ENCODE peak calls at places on chromosomes 1 and 21, in five cellular contexts. M is cardiac muscle cell, U is ovary, A is tibial artery, L is heart right ventricle. R is an unnamed sample. For H3K9me3 and H3K4me1, the result is how much of the 10 kb centered on the place peaks cover.

GRCh38 chr1:7015022-7015421 is 229.8 kb downstream of the CAMTA1 start:
- DNase-seq in M (no peak), U (no peak), A (no peak), L (no peak), R (no peak)

GRCh38 chr1:210311726-210312493 is 16.8 kb upstream of the HHAT start:
- DNase-seq in M (no peak), U (no peak), A (no peak), L (peak), R (no peak)

GRCh38 chr1:237482777-237483176 is 407.9 kb downstream of the ZP4 start:
- DNase-seq in M (no peak), U (no peak), A (no peak), L (no peak), R (no peak)

GRCh38 chr1:115432061-115432460 is 94.0 kb upstream of the NGF start:
- DNase-seq in M (no peak), U (no peak), A (no peak), L (no peak), R (no peak)

GRCh38 chr21:20856926-20857325 is 141.3 kb upstream of the NCAM2 start:
- DNase-seq in M (no peak), U (no peak), A (no peak), L (no peak), R (no peak)

GRCh38 chr1:165371588-165372235 is 15.2 kb upstream of the LMX1A start:
- DNase-seq in M (no peak), U (no peak), A (no peak), L (no peak), R (no peak)

GRCh38 chr1:63466759-63467158 is 56.3 kb downstream of the ITGB3BP start:
- DNase-seq in M (no peak), U (no peak), A (no peak), L (no peak), R (no peak)

GRCh38 chr1:52402860-52403240 is 1.4 kb downstream of the ORC1 start:
- DNase-seq in M (no peak), U (no peak), A (no peak), L (no peak), R (no peak)

GRCh38 chr1:44293761-44294315 is 61.2 kb downstream of the ERI3 start:
- DNase-seq in M (no peak), U (no peak), A (no peak), L (peak), R (no peak)

GRCh38 chr1:70083519-70083918 is 121.9 kb downstream of the LRRC40 start:
- DNase-seq in M (no peak), U (no peak), A (no peak), L (no peak), R (no peak)

GRCh38 chr1:80882552-80882951 is 918.2 kb upstream of the ADGRL2 start:
- DNase-seq in M (no peak), U (no peak), A (no peak), L (no peak), R (no peak)

GRCh38 chr21:42030311-42030710 is 20.2 kb upstream of the ZBTB21 start:
- DNase-seq in M (no peak), U (no peak), A (peak), L (no peak), R (no peak)

GRCh38 chr1:72283204-72284083 is 1.1 kb upstream of the NEGR1 start:
- DNase-seq in M (peak), U (peak), A (peak), L (peak), R (no peak)

GRCh38 chr1:151222130-151222529 is 23.8 kb downstream of the PIP5K1A start:
- DNase-seq in M (no peak), U (no peak), A (peak), L (no peak), R (no peak)

GRCh38 chr1:72845342-72845741 is 563.0 kb upstream of the NEGR1 start:
- DNase-seq in M (peak), U (no peak), A (no peak), L (no peak), R (no peak)

GRCh38 chr21:29264721-29265120 is 34.0 kb upstream of the BACH1 start:
- DNase-seq in M (no peak), U (no peak), A (no peak), L (no peak), R (no peak)

GRCh38 chr1:226457307-226457712 is 49.4 kb upstream of the PARP1 start:
- DNase-seq in M (no peak), U (no peak), A (no peak), L (no peak), R (peak)

GRCh38 chr1:53112861-53113260 is 29.6 kb downstream of the SLC1A7 start:
- DNase-seq in M (no peak), U (no peak), A (no peak), L (no peak), R (no peak)

GRCh38 chr21:43195131-43196021 is 26.6 kb downstream of the CRYAA start:
- DNase-seq in M (no peak), U (no peak), A (peak), L (peak), R (no peak)

GRCh38 chr1:175508320-175509110 is 234.9 kb downstream of the TNR start:
- DNase-seq in M (no peak), U (no peak), A (no peak), L (no peak), R (no peak)

GRCh38 chr21:26007911-26008579 is 162.5 kb downstream of the APP start:
- DNase-seq in M (no peak), U (no peak), A (no peak), L (no peak), R (no peak)

GRCh38 chr1:180415985-180416633 is 86.3 kb downstream of the ACBD6 start:
- DNase-seq in M (peak), U (no peak), A (no peak), L (no peak), R (no peak)

GRCh38 chr21:36860736-36861594 is 105.5 kb downstream of the HLCS start:
- DNase-seq in M (no peak), U (no peak), A (no peak), L (no peak), R (no peak)
- H3K4me3 ChIP-seq in M (no peak), U (no peak), A (no peak), L (no peak), R (no peak)

DNA sequence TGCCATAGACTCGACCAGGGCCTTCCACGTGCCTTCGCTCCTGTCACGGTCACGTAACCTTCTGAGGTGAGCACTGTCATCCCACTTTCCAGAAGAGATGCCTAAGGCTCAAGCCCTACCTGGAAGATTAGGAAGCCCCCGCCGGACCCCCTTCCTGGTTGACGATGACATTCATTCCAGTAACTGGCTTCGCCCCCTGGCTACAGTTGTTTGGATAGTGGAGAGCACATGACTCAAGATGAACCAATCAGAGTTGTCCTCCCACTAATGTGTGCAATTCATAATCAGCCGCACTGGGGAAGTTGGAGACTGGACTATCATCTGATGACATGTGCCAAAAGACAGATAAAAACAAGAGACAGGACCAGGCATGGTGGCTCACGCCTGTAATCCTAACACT is 104.0 kb upstream of the GJB5 start:
- DNase-seq in M (no peak), U (no peak), A (no peak), L (no peak), R (no peak)
- H3K9me3 ChIP-seq in M (under half), U (under half), A (under half), L (under half), R (under half)

GRCh38 chr1:8458607-8459006 is 140.7 kb downstream of the SLC45A1 start:
- DNase-seq in M (no peak), U (no peak), A (no peak), L (no peak), R (no peak)

GRCh38 chr1:8461341-8462110 is 143.6 kb downstream of the SLC45A1 start:
- DNase-seq in M (no peak), U (no peak), A (no peak), L (no peak), R (no peak)

GRCh38 chr1:8460132-8460544 is 142.2 kb downstream of the SLC45A1 start:
- DNase-seq in M (no peak), U (no peak), A (no peak), L (no peak), R (no peak)

GRCh38 chr1:8462298-8462946 is 144.5 kb downstream of the SLC45A1 start:
- DNase-seq in M (no peak), U (no peak), A (no peak), L (no peak), R (no peak)

GRCh38 chr1:8460784-8461183 is 142.9 kb downstream of the SLC45A1 start:
- DNase-seq in M (no peak), U (no peak), A (no peak), L (no peak), R (no peak)
- H3K4me1 ChIP-seq in M (under half), U (under half), A (under half), L (half or more), R (under half)

DNA sequence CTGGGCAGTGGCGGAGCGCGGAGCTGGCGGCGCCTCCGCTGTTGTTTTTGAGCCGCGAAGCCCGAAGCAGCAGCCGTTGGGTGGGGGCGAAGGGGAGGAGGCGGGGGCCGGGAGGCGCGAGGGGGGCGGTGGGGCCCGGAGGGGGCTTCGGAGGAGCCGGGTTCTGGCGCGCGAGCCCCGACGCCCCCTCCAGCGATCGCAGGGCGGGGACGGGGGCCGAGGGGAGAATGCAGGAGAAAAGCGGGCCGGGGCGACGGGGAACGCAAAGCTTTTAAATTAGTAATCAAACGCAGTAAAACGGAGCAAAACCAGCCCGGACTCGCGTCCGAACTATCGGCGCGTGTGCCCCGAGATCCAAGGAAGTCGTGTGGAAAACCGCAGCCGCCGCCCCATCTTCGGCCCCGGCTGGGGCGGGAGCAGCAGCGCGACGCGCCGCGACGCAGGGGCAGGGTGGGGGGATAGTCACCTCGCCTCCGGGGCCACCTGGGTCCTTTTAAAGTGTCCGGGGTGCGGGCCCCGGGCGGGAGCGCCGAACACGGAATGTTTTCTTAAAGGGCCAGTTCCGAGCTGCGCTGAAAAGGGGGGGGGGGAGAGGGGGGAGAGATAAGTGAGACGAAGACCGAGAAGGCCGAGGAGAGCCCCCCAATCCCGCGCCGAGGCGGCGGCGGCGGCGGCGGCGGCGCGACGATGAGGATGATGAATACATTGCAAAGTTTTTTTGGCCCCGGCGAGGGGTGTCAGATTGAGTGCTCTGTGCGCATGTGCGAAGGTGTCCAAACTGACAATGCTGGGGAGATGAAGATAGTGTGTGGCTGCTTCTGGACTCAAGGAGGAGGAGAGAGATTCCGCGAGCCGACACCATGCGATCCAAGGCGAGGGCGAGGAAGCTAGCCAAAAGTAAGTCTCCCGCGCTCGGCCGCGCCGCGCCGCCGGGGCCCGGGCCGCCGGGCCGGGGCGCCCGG is at the start of gene PRDM16:
- DNase-seq in M (peak), U (peak), A (peak), L (peak), R (no peak)
- H3K4me3 ChIP-seq in M (peak), U (peak), A (peak), L (peak), R (no peak)

GRCh38 chr1:247043406-247043805 is 35.2 kb downstream of the ZNF670 start:
- DNase-seq in M (no peak), U (no peak), A (no peak), L (no peak), R (no peak)

DNA sequence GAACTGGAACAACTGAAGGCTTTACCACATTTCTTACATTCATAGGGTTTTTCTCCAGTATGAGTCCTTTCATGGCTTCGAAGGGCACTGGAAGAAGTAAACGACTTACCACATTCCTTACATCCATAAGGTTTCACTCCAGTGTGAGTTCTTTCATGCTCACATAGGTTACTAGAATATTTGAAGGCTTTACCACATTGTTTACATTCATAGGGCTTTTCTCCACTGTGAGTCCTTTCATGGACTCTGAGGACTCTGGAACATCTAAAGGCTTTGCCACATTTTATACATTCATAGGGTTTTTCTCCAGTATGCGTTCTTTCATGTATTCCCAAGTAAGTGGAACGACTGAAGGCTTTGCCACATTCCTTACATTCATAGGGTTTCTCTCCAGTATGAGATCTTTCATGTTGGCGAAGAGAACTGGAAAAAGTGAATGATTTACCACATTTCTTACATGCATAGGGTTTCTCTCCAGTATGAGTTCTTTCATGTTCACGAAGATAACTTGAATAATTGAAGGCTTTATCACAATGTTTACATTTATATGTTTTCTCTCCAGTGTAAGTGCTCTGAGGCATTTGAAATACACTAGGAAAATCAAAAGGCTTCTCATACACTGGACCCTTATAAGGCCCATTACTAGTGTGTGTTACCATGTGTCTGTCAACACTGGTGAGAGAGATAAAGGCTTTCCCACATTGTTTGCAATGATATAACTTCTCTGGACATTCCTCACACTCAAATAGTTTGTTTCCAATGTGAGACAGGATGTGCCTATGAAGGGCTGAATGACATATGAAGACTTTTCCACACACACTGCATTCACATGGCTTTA is 29.8 kb upstream of the ZNF695 start:
- DNase-seq in M (no peak), U (no peak), A (no peak), L (no peak), R (no peak)
- H3K9me3 ChIP-seq in M (under half), U (under half), A (half or more), L (half or more), R (under half)

GRCh38 chr1:212858055-212858460 is at the start of gene FLVCR1:
- DNase-seq in M (peak), U (peak), A (peak), L (peak), R (peak)
- H3K4me1 ChIP-seq in M (under half), U (under half), A (under half), L (under half), R (under half)

GRCh38 chr1:114076308-114076707 is 77.4 kb downstream of the SYT6 start:
- DNase-seq in M (no peak), U (no peak), A (no peak), L (no peak), R (no peak)
- H3K4me3 ChIP-seq in M (no peak), U (no peak), A (no peak), L (no peak), R (no peak)

R was measured in CD8-positive, alpha-beta memory T cell.